ENCODE peak calls at places on chromosomes 6 and 20, in four cellular contexts. L is K562, I is HepG2, M is WTC11. K is an unnamed sample.

GRCh38 chr6:130778946-130779657 is 48.1 kb upstream of the SMLR1 start:
- DNase-seq in I (no peak), L (no peak), M (no peak), K (no peak)

GRCh38 chr20:5674176-5674660 is 76.0 kb upstream of the SHLD1 start:
- DNase-seq in M (no peak), L (peak; percentile 28), I (peak; percentile 82), K (no peak)

GRCh38 chr20:13626724-13627123 is 12.0 kb downstream of the TASP1 start:
- DNase-seq in L (no peak), M (no peak), I (no peak), K (no peak)

GRCh38 chr6:39999006-39999867 is 65.0 kb upstream of the MOCS1 start:
- DNase-seq in L (peak; percentile 85), I (no peak), M (no peak), K (no peak)

GRCh38 chr20:48986899-48987298 is 59.2 kb upstream of the CSE1L start:
- DNase-seq in M (no peak), L (peak; percentile 17), I (peak; percentile 49), K (peak; percentile 14)

GRCh38 chr20:7772376-7772775 is 167.9 kb downstream of the HAO1 start:
- DNase-seq in M (no peak), I (no peak), L (no peak), K (no peak)

GRCh38 chr6:112433457-112433856 is 86.3 kb downstream of the RFPL4B start:
- DNase-seq in M (no peak), L (no peak), I (no peak), K (no peak)

GRCh38 chr6:32993363-32993973 is 15.9 kb downstream of the HLA-DOA start:
- DNase-seq in M (no peak), L (no peak), I (no peak), K (no peak)

GRCh38 chr6:128167552-128167951 is 266.7 kb upstream of the THEMIS start:
- DNase-seq in I (no peak), M (no peak), L (no peak), K (no peak)

GRCh38 chr20:16701296-16701695 is 28.5 kb upstream of the SNRPB2 start:
- DNase-seq in L (peak; percentile 2), I (peak; percentile 40), M (peak; percentile 34), K (peak; percentile 18)

GRCh38 chr6:100633096-100633766 is 168.5 kb upstream of the SIM1 start:
- DNase-seq in I (peak; percentile 79), M (no peak), L (peak; percentile 13), K (no peak)

GRCh38 chr6:110635096-110635495 is 158.7 kb upstream of the SLC22A16 start:
- DNase-seq in M (no peak), L (no peak), I (no peak), K (no peak)

GRCh38 chr6:56416247-56416646 is 168.9 kb upstream of the COL21A1 start:
- DNase-seq in L (no peak), I (no peak), M (no peak), K (no peak)

GRCh38 chr6:169724554-169725269 is 412 bp upstream of the PHF10 start:
- DNase-seq in I (peak; percentile 61), L (peak; percentile 73), M (peak; percentile 72), K (peak; percentile 75)

GRCh38 chr6:116682334-116682712 is 1.3 kb downstream of the KPNA5 start:
- DNase-seq in M (no peak), I (no peak), L (peak; percentile 40), K (no peak)

GRCh38 chr6:128704601-128705000 is 178.3 kb upstream of the LAMA2 start:
- DNase-seq in I (no peak), M (no peak), L (no peak), K (no peak)

GRCh38 chr20:1397710-1398109 is 4.9 kb upstream of the FKBP1A start:
- DNase-seq in I (no peak), L (peak; percentile 24), M (no peak), K (no peak)

GRCh38 chr20:20134941-20135572 is 82.7 kb downstream of the CFAP61 start:
- DNase-seq in L (no peak), I (no peak), M (no peak), K (no peak)

GRCh38 chr6:170018422-170019258 is 267.2 kb downstream of the ERMARD start:
- DNase-seq in L (no peak), I (no peak), M (no peak), K (no peak)

DNA sequence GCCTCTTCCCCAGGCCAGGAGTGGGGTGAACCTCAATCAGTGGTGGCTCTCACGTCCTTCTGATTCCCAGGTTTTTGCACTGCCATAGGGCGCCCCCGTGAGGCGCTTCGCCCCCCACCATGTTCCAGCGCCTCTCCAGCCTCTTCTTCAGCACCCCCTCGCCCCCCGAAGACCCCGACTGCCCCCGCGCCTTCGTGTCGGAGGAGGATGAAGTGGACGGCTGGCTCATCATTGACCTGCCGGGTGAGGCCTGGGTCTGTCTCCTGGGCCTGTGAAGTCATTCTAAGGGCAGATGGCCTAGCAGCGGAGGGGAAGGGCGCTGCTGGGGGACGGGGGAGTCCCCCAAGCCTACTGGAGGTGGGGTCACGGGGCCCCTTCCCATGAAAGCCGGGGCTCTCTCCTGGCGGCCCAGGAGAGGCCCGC is 4.5 kb downstream of the TP53INP2 start:
- DNase-seq in M (peak; percentile 77), I (no peak), L (peak; percentile 74), K (peak; percentile 30)
- TF ChIP-seq ELF4 in M (no peak), I (no peak), L (no peak), K (no peak)

GRCh38 chr20:37336369-37337207 is 9.4 kb upstream of the SRC start:
- DNase-seq in I (no peak), L (peak; percentile 71), M (peak; percentile 58), K (no peak)
- TF ChIP-seq SP1 in I (peak; percentile 28), L (no peak), M (no peak), K (no peak)

DNA sequence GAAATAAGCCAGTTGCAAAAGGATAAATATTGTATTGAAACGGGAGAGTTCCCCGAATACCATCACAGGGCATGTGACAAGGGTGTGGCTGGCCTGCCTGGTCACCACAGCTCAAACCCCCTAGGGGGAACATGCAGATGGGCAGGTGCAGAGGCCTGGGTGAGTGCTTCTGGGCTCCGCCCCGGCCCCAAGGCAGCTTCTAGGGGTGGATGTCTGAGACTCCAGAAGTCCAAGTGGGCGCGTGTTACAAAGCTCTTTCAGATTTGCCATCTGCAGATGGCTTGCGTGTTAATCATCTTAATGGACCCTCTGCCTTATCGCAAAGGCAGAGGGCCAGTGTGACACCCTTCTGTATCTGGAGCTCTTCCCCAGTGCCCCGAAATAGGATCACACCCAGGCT is 559.2 kb upstream of the IMPG1 start:
- DNase-seq in I (no peak), M (no peak), L (no peak), K (no peak)
- TF ChIP-seq ELF4 in I (no peak), M (no peak), L (no peak), K (no peak)

GRCh38 chr20:62652894-62653305 is 10.6 kb downstream of the SLCO4A1 start:
- DNase-seq in L (no peak), I (no peak), M (no peak), K (no peak)

GRCh38 chr20:62652051-62652893 is 10.0 kb downstream of the SLCO4A1 start:
- DNase-seq in I (peak; percentile 90), M (peak; percentile 50), L (peak; percentile 79), K (peak; percentile 53)

GRCh38 chr20:62650551-62651284 is 8.4 kb downstream of the SLCO4A1 start:
- DNase-seq in M (no peak), L (no peak), I (no peak), K (no peak)

GRCh38 chr20:62653373-62653772 is 11.1 kb downstream of the SLCO4A1 start:
- DNase-seq in M (no peak), L (no peak), I (no peak), K (no peak)

GRCh38 chr20:62651285-62652021 is 9.2 kb downstream of the SLCO4A1 start:
- DNase-seq in M (no peak), I (no peak), L (peak; percentile 64), K (no peak)
- TF ChIP-seq SP1 in M (no peak), I (no peak), L (no peak), K (no peak)

GRCh38 chr6:120871416-120872261 is 462.6 kb downstream of the TBC1D32 start:
- DNase-seq in M (peak; percentile 23), I (no peak), L (no peak), K (no peak)
- TF ChIP-seq ELF4 in M (no peak), I (no peak), L (no peak), K (no peak)

GRCh38 chr6:16756660-16757270 is 4.5 kb downstream of the ATXN1 start:
- DNase-seq in I (no peak), M (no peak), L (no peak), K (no peak)
- TF ChIP-seq SP1 in I (no peak), M (no peak), L (no peak), K (no peak)

K was measured in HEK293T.